ENCODE peak calls at places on chromosomes 3 and 15, in nine cellular contexts. B is cardiac fibroblast, X is DND-41, Q is Calu3, M is WERI-Rb-1, R is AG10803, G is GM13977, C is mesothelial cell of epicardium, U is fibroblast of lung. N is an unnamed sample.

GRCh38 chr15:91473894-91474293 is 373.8 kb downstream of the SV2B start:
- DNase-seq in G (no peak), C (no peak), B (peak; percentile 41), U (peak; percentile 44), M (no peak), Q (no peak), X (no peak), R (peak; percentile 13), N (no peak)

GRCh38 chr15:71252036-71252898 is 137.0 kb downstream of the THSD4 start:
- DNase-seq in Q (peak; percentile 59), R (no peak), B (peak; percentile 52), U (peak; percentile 61), C (no peak), G (no peak), X (no peak), M (no peak), N (no peak)

GRCh38 chr3:64514889-64515288 is 172.9 kb downstream of the ADAMTS9 start:
- DNase-seq in Q (no peak), R (no peak), X (no peak), U (no peak), C (no peak), B (no peak), G (no peak), M (no peak), N (no peak)

GRCh38 chr3:113295463-113295862 is 84.1 kb downstream of the BOC start:
- DNase-seq in X (no peak), G (no peak), M (no peak), U (no peak), C (no peak), Q (no peak), R (no peak), B (no peak), N (no peak)

GRCh38 chr15:40787344-40787841 is 17.6 kb downstream of the C15orf62 start:
- DNase-seq in M (no peak), X (peak; percentile 80), B (peak; percentile 77), R (peak; percentile 93), G (no peak), U (peak; percentile 91), Q (peak; percentile 82), C (peak; percentile 68), N (no peak)

GRCh38 chr3:192156382-192156781 is 571.0 kb downstream of the FGF12 start:
- DNase-seq in Q (no peak), M (no peak), G (no peak), B (no peak), U (no peak), R (no peak), X (no peak), C (no peak), N (no peak)

GRCh38 chr3:121096968-121097367 is 189.0 kb downstream of the STXBP5L start:
- DNase-seq in X (no peak), M (no peak), G (no peak), C (no peak), Q (no peak), U (no peak), B (no peak), R (no peak), N (no peak)

GRCh38 chr15:43545426-43545825 is 28.0 kb downstream of the MAP1A start:
- DNase-seq in C (no peak), M (no peak), Q (no peak), B (no peak), U (no peak), X (no peak), R (no peak), G (no peak), N (no peak)

GRCh38 chr15:84949043-84949442 is 32.6 kb upstream of the PDE8A start:
- DNase-seq in R (peak; percentile 73), M (no peak), B (peak; percentile 78), C (no peak), G (no peak), X (no peak), U (peak; percentile 70), Q (no peak), N (no peak)

GRCh38 chr15:34161329-34161953 is 48.5 kb downstream of the KATNBL1 start:
- DNase-seq in X (no peak), C (no peak), Q (no peak), U (peak; percentile 10), M (no peak), B (peak; percentile 38), R (no peak), G (no peak), N (no peak)

GRCh38 chr3:195692361-195692700 is 28.4 kb upstream of the MUC20 start:
- DNase-seq in M (no peak), C (no peak), G (no peak), Q (no peak), B (no peak), X (no peak), U (no peak), R (no peak), N (no peak)

GRCh38 chr3:129122697-129123055 is 1.1 kb upstream of the RAB43 start:
- DNase-seq in C (peak; percentile 53), X (no peak), R (peak; percentile 17), Q (no peak), U (no peak), B (no peak), M (no peak), G (no peak), N (no peak)

GRCh38 chr3:78847603-78848002 is 920.2 kb downstream of the ROBO1 start:
- DNase-seq in B (no peak), Q (no peak), C (no peak), U (no peak), M (no peak), X (no peak), R (no peak), G (no peak), N (no peak)

GRCh38 chr15:98123297-98123696 is 162.8 kb downstream of the ARRDC4 start:
- DNase-seq in B (no peak), R (peak; percentile 74), U (no peak), X (no peak), G (no peak), M (no peak), Q (no peak), C (no peak), N (no peak)

GRCh38 chr3:16801698-16802097 is 83.1 kb upstream of the PLCL2 start:
- DNase-seq in G (no peak), X (peak; percentile 21), U (peak; percentile 49), M (peak; percentile 64), R (peak; percentile 58), B (peak; percentile 51), Q (no peak), C (no peak), N (no peak)

GRCh38 chr15:75307778-75308390 is 25.2 kb downstream of the GOLGA6D start:
- DNase-seq in Q (peak; percentile 87), G (peak; percentile 38), B (peak; percentile 38), X (peak; percentile 6), M (peak; percentile 87), U (no peak), C (peak; percentile 47), R (no peak), N (no peak)

GRCh38 chr3:44476181-44476599 is 1.3 kb downstream of the ZNF445 start:
- DNase-seq in R (peak; percentile 45), X (peak; percentile 30), M (no peak), C (no peak), Q (no peak), U (peak; percentile 68), B (peak; percentile 56), G (no peak), N (no peak)

GRCh38 chr15:56739474-56739873 is 6.2 kb upstream of the ZNF280D start:
- DNase-seq in G (no peak), Q (no peak), X (no peak), M (no peak), C (no peak), U (no peak), R (no peak), B (no peak), N (no peak)
- TF ChIP-seq CTCF in G (no peak), Q (no peak), X (no peak), M (no peak), C (no peak), U (no peak), R (no peak), B (no peak), N (no peak)

DNA sequence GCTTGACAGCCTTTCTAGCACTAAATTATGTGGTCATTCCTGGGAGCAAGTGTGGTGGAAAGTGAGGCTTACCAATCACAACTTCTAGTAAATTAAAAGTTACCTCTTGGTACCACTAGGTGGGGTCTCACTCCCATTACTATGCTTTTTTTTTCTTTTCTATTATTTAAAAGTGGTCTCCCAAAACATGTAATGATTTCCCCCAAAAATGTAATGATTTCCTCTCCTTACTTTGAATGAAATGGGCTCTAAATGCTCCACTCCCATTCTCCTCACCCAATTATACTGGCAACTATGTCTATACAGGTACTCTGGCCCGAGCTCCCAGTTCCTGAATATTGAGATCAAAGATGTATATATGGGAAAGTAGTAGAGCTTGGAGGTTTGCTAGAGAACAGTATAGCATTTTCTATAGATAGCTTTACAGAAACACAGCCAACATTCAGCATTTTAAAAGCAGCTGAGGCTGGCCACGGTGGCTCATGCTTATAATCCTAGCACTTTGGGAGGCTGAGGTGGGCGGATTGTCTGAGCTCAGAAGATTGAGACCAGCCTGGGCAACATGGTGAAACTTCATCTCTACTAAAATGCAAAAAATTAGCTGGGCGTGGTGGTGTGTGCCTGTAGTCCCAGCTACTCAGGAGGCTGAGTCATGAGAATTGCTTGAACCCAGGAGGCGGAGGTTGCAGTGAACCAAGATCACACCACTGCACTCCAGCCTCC is 70.9 kb downstream of the DCUN1D1 start:
- DNase-seq in C (no peak), M (no peak), G (peak; percentile 13), Q (no peak), R (peak; percentile 17), U (peak; percentile 39), B (peak; percentile 52), X (no peak), N (no peak)
- TF ChIP-seq CTCF in C (peak; percentile 71), M (peak; percentile 43), G (peak; percentile 53), Q (peak; percentile 31), R (peak; percentile 56), U (peak; percentile 54), B (peak; percentile 56), X (peak; percentile 65), N (peak; percentile 60)

GRCh38 chr3:31094048-31094447 is 199.6 kb upstream of the GADL1 start:
- DNase-seq in C (no peak), R (no peak), G (no peak), M (no peak), Q (no peak), U (no peak), X (no peak), B (no peak), N (no peak)
- TF ChIP-seq CTCF in C (no peak), R (no peak), G (no peak), M (no peak), Q (no peak), U (no peak), X (no peak), B (no peak), N (no peak)

DNA sequence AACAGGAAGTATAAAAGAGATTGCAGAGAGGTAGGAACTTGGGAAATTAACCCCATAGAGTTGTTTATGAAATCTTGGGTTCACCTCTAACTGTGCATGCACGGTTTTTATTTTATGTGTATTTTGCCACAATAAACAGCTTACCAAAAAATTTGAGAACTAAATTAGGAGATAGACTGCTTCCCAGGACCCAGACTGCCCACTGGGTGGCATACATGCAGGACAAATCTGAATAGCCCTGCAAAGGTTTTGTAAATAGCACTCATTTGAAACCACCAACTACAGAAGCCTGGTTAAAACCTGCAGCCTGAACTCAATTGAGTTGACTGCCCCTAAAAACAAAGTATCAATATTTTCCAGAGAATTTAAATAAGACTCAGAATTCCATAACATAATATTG is 96.4 kb upstream of the SLCO2A1 start:
- DNase-seq in Q (no peak), G (no peak), X (no peak), M (no peak), B (peak; percentile 15), U (no peak), R (no peak), C (no peak), N (no peak)
- TF ChIP-seq CTCF in Q (no peak), G (no peak), X (no peak), M (peak; percentile 5), B (peak; percentile 42), U (peak; percentile 35), R (peak; percentile 25), C (no peak), N (no peak)